ENCODE peak calls at places on chromosomes 4 and X, in four cellular contexts. U is nephron progenitor cell; L is activated CD4-positive, CD25-positive, alpha-beta regulatory T cell; A is T-helper 2 cell. M is an unnamed sample.

GRCh38 chr4:46277165-46277951 is 112.6 kb downstream of the GABRA2 start:
- DNase-seq in L (no peak), A (no peak), U (no peak), M (no peak)

GRCh38 chr4:145041378-145041777 is 56.6 kb downstream of the ANAPC10 start:
- DNase-seq in L (no peak), A (no peak), U (no peak), M (no peak)

GRCh38 chr4:147683172-147683571 is 791 bp downstream of the PRMT9 start:
- DNase-seq in A (no peak), U (peak; percentile 11), L (no peak), M (no peak)

GRCh38 chr4:118835896-118836762 is at the start of gene SEC24D:
- DNase-seq in A (peak; percentile 79), L (peak; percentile 67), U (peak; percentile 93), M (peak; percentile 71)

GRCh38 chr4:22653752-22654151 is 39.0 kb upstream of the GBA3 start:
- DNase-seq in U (no peak), A (no peak), L (no peak), M (no peak)

GRCh38 chrX:8139713-8140112 is 31.4 kb downstream of the VCX2 start:
- DNase-seq in U (no peak), A (no peak), L (no peak), M (no peak)

GRCh38 chr4:20832821-20833220 is 132.6 kb downstream of the PACRGL start:
- DNase-seq in U (no peak), A (no peak), L (no peak), M (no peak)

GRCh38 chr4:18318682-18319410 is 297.3 kb upstream of the LCORL start:
- DNase-seq in L (no peak), U (no peak), A (no peak), M (no peak)

GRCh38 chr4:76670631-76671030 is 227.3 kb downstream of the SOWAHB start:
- DNase-seq in U (no peak), L (no peak), A (no peak), M (no peak)

GRCh38 chr4:46124773-46125172 is 919 bp upstream of the GABRG1 start:
- DNase-seq in A (no peak), L (no peak), U (peak; percentile 69), M (no peak)

GRCh38 chr4:70938087-70938486 is 35.9 kb downstream of the MOB1B start:
- DNase-seq in L (no peak), A (no peak), U (no peak), M (no peak)

GRCh38 chrX:138411048-138411447 is 300.5 kb downstream of the FGF13 start:
- DNase-seq in U (no peak), L (no peak), A (no peak), M (no peak)

GRCh38 chr4:185541251-185541671 is 6.0 kb upstream of the PDLIM3 start:
- DNase-seq in U (no peak), L (no peak), A (no peak), M (no peak)

GRCh38 chrX:18047440-18047940 is 173.2 kb downstream of the BEND2 start:
- DNase-seq in A (no peak), L (no peak), U (no peak), M (no peak)

GRCh38 chr4:78079701-78080430 is 22.7 kb downstream of the FRAS1 start:
- DNase-seq in A (no peak), L (no peak), U (no peak), M (no peak)

GRCh38 chrX:40268126-40268525 is 170.4 kb upstream of the BCOR start:
- DNase-seq in L (no peak), A (no peak), U (no peak), M (no peak)

GRCh38 chrX:49230500-49231232 is 2.5 kb downstream of the CACNA1F start:
- DNase-seq in U (peak; percentile 56), A (peak; percentile 42), L (peak; percentile 23), M (peak; percentile 10)

GRCh38 chrX:135531813-135532212 is 11.4 kb downstream of the INTS6L start:
- DNase-seq in A (no peak), L (no peak), U (no peak), M (no peak)

GRCh38 chr4:76764251-76764650 is 133.7 kb downstream of the SOWAHB start:
- DNase-seq in L (no peak), U (no peak), A (no peak), M (no peak)

GRCh38 chr4:127124919-127125318 is 507.8 kb upstream of the INTU start:
- DNase-seq in A (no peak), L (no peak), U (no peak), M (no peak)

GRCh38 chrX:10296581-10296980 is 139.8 kb downstream of the CLCN4 start:
- DNase-seq in A (no peak), U (no peak), L (no peak), M (no peak)

GRCh38 chr4:25928956-25929336 is 14.9 kb downstream of the SMIM20 start:
- DNase-seq in A (no peak), L (no peak), U (no peak), M (no peak)

GRCh38 chrX:54423161-54423888 is 16.9 kb upstream of the TSR2 start:
- DNase-seq in A (no peak), U (peak; percentile 13), L (no peak), M (no peak)

GRCh38 chr4:152193059-152193458 is 342.8 kb downstream of the FBXW7 start:
- DNase-seq in L (no peak), U (no peak), A (no peak), M (no peak)

GRCh38 chr4:55435136-55435535 is 39.4 kb downstream of the TMEM165 start:
- DNase-seq in L (no peak), A (no peak), U (no peak), M (no peak)

GRCh38 chr4:187617117-187617516 is 378.5 kb upstream of the ZFP42 start:
- DNase-seq in U (no peak), L (no peak), A (no peak), M (no peak)

GRCh38 chr4:184697956-184698355 is 35.9 kb downstream of the CENPU start:
- DNase-seq in A (no peak), U (no peak), L (no peak), M (no peak)

GRCh38 chr4:7411491-7411890 is 23.2 kb downstream of the PSAPL1 start:
- DNase-seq in A (no peak), U (no peak), L (no peak), M (no peak)

GRCh38 chr4:94690851-94691254 is 66.9 kb upstream of the BMPR1B start:
- DNase-seq in A (no peak), L (no peak), U (no peak), M (no peak)

GRCh38 chrX:68994135-68994882 is 165.5 kb downstream of the EFNB1 start:
- DNase-seq in A (no peak), L (no peak), U (no peak), M (no peak)

GRCh38 chr4:158121203-158121586 is 51.6 kb downstream of the GASK1B start:
- DNase-seq in L (no peak), A (no peak), U (no peak), M (no peak)

GRCh38 chr4:156388826-156389225 is 435.2 kb upstream of the CTSO start:
- DNase-seq in U (no peak), A (no peak), L (no peak), M (no peak)